ENCODE peak calls at places on chromosomes 3 and 15, in seven cellular contexts. J, Z, C, E, X, W and Q are unnamed samples.

GRCh38 chr3:52092891-52093290 is 36.5 kb upstream of the DUSP7 start:
- DNase-seq in J (no peak), Z (no peak), C (no peak), E (no peak), X (no peak), W (peak), Q (no peak)

GRCh38 chr3:112111785-112112402 is 21.2 kb downstream of the GCSAM start:
- DNase-seq in J (peak), Z (peak), C (peak), E (peak), X (peak), W (peak), Q (peak)

GRCh38 chr3:113867506-113867905 is 28.9 kb downstream of the GRAMD1C start:
- DNase-seq in J (no peak), Z (no peak), C (no peak), E (no peak), X (no peak), W (no peak), Q (peak)

GRCh38 chr3:50161320-50161719 is 6.2 kb downstream of the SEMA3F start:
- DNase-seq in J (no peak), Z (no peak), C (no peak), E (no peak), X (no peak), W (no peak), Q (no peak)

GRCh38 chr15:65305144-65305758 is 774 bp downstream of the RNU5B-1 start:
- DNase-seq in J (peak), Z (no peak), C (no peak), E (no peak), X (no peak), W (no peak), Q (no peak)

GRCh38 chr15:66749841-66750575 is 48.0 kb downstream of the SMAD6 start:
- DNase-seq in J (no peak), Z (peak), C (no peak), E (no peak), X (no peak), W (no peak), Q (peak)

GRCh38 chr15:26873846-26874245 is 7.0 kb downstream of the GABRA5 start:
- DNase-seq in J (no peak), Z (no peak), C (no peak), E (no peak), X (no peak), W (no peak), Q (no peak)

GRCh38 chr15:52448010-52448890 is 80.4 kb downstream of the MYO5A start:
- DNase-seq in J (no peak), Z (no peak), C (no peak), E (no peak), X (no peak), W (no peak), Q (no peak)

GRCh38 chr3:181210275-181210674 is 220.7 kb upstream of the DNAJC19 start:
- DNase-seq in J (peak), Z (no peak), C (peak), E (no peak), X (no peak), W (no peak), Q (peak)

GRCh38 chr3:105807146-105807545 is 61.7 kb downstream of the CBLB start:
- DNase-seq in J (no peak), Z (no peak), C (no peak), E (no peak), X (no peak), W (no peak), Q (no peak)

GRCh38 chr3:187735837-187736236 is 9.4 kb downstream of the BCL6 start:
- DNase-seq in J (no peak), Z (no peak), C (no peak), E (no peak), X (no peak), W (no peak), Q (peak)

GRCh38 chr15:39255760-39256159 is 325.1 kb upstream of the THBS1 start:
- DNase-seq in J (no peak), Z (peak), C (no peak), E (no peak), X (no peak), W (no peak), Q (no peak)

GRCh38 chr3:25690768-25691548 is 26.3 kb upstream of the TOP2B start:
- DNase-seq in J (no peak), Z (no peak), C (no peak), E (no peak), X (no peak), W (no peak), Q (no peak)

GRCh38 chr15:90637693-90638092 is 79.5 kb upstream of the BLM start:
- DNase-seq in J (no peak), Z (no peak), C (no peak), E (no peak), X (no peak), W (no peak), Q (no peak)

GRCh38 chr3:184629555-184630160 is 68.1 kb downstream of the EPHB3 start:
- DNase-seq in J (no peak), Z (no peak), C (no peak), E (no peak), X (no peak), W (no peak), Q (no peak)

GRCh38 chr3:197038604-197039003 is 9.0 kb upstream of the MELTF start:
- DNase-seq in J (no peak), Z (no peak), C (no peak), E (no peak), X (no peak), W (no peak), Q (no peak)

GRCh38 chr3:169094204-169094603 is 569.3 kb downstream of the MECOM start:
- DNase-seq in J (no peak), Z (peak), C (no peak), E (no peak), X (no peak), W (no peak), Q (no peak)

GRCh38 chr3:148962513-148962912 is 28.8 kb upstream of the GYG1 start:
- DNase-seq in J (peak), Z (peak), C (no peak), E (no peak), X (no peak), W (no peak), Q (peak)